ENCODE peak calls at places on chromosomes 6 and 20, in nine cellular contexts. W, C, V, D, O, K, T, X and P are unnamed samples.

GRCh38 chr6:20946037-20946436 is 411.8 kb downstream of the CDKAL1 start:
- DNase-seq in K (no peak), D (no peak), T (no peak), O (no peak), W (no peak), V (no peak), X (no peak), C (peak; percentile 46), P (no peak)

GRCh38 chr6:10350720-10351119 is 64.2 kb downstream of the TFAP2A start:
- DNase-seq in T (no peak), X (no peak), C (no peak), O (no peak), D (no peak), K (no peak), V (no peak), W (no peak), P (no peak)

GRCh38 chr6:74519172-74519571 is 686.7 kb downstream of the COL12A1 start:
- DNase-seq in K (no peak), X (no peak), T (peak; percentile 11), D (no peak), O (no peak), V (no peak), C (no peak), W (no peak), P (no peak)

GRCh38 chr6:80446454-80447045 is 340.1 kb downstream of the BCKDHB start:
- DNase-seq in V (no peak), C (no peak), X (no peak), T (no peak), O (no peak), D (no peak), W (no peak), K (no peak), P (no peak)

GRCh38 chr6:143180860-143181259 is 120.2 kb downstream of the AIG1 start:
- DNase-seq in K (no peak), D (no peak), T (no peak), C (no peak), O (no peak), V (no peak), W (no peak), X (no peak), P (no peak)

GRCh38 chr6:149129401-149130077 is 188.0 kb upstream of the TAB2 start:
- DNase-seq in X (no peak), D (no peak), T (peak; percentile 7), V (no peak), W (no peak), O (no peak), K (no peak), C (no peak), P (no peak)

GRCh38 chr6:82144852-82145332 is 102.7 kb downstream of the IBTK start:
- DNase-seq in O (peak; percentile 56), V (peak; percentile 72), D (no peak), X (peak; percentile 77), W (no peak), C (peak; percentile 17), T (peak; percentile 33), K (no peak), P (no peak)

GRCh38 chr20:58086763-58087566 is 141.5 kb downstream of the ANKRD60 start:
- DNase-seq in T (no peak), K (no peak), D (no peak), C (peak; percentile 80), X (peak; percentile 62), W (peak; percentile 44), O (no peak), V (peak; percentile 53), P (no peak)

GRCh38 chr6:21900730-21901129 is 307.2 kb downstream of the SOX4 start:
- DNase-seq in V (no peak), W (no peak), X (peak; percentile 60), D (no peak), C (no peak), K (no peak), O (no peak), T (no peak), P (no peak)

GRCh38 chr6:143864234-143864633 is at the start of gene ZC2HC1B:
- DNase-seq in C (no peak), T (no peak), W (no peak), K (no peak), X (no peak), D (no peak), O (no peak), V (no peak), P (no peak)

GRCh38 chr6:35519313-35520015 is 6.8 kb upstream of the TULP1 start:
- DNase-seq in O (no peak), W (no peak), V (no peak), X (no peak), K (no peak), D (no peak), T (no peak), C (no peak), P (no peak)

GRCh38 chr6:90139272-90139817 is 157.3 kb downstream of the BACH2 start:
- DNase-seq in T (no peak), C (no peak), O (no peak), V (no peak), W (no peak), X (no peak), D (no peak), K (no peak), P (no peak)

GRCh38 chr6:4929319-4929718 is 74.5 kb downstream of the RPP40 start:
- DNase-seq in W (no peak), V (no peak), X (no peak), O (no peak), D (no peak), K (no peak), C (no peak), T (no peak), P (no peak)

GRCh38 chr6:136666041-136666440 is 115.8 kb upstream of the MAP7 start:
- DNase-seq in D (no peak), W (no peak), X (no peak), C (no peak), V (no peak), O (no peak), T (no peak), K (no peak), P (no peak)

GRCh38 chr20:61874421-61875068 is 191.1 kb downstream of the TAF4 start:
- DNase-seq in D (peak; percentile 59), K (no peak), X (no peak), C (peak; percentile 78), O (peak; percentile 36), V (no peak), W (no peak), T (no peak), P (no peak)

GRCh38 chr6:152355166-152355565 is 282.0 kb downstream of the SYNE1 start:
- DNase-seq in C (no peak), X (no peak), V (no peak), K (no peak), O (no peak), W (no peak), T (no peak), D (no peak), P (no peak)

GRCh38 chr6:81797594-81797993 is 45.1 kb upstream of the TENT5A start:
- DNase-seq in X (no peak), O (no peak), V (no peak), K (no peak), D (no peak), C (no peak), W (no peak), T (no peak), P (no peak)

GRCh38 chr6:41546475-41546865 is 289 bp downstream of the FOXP4 start:
- DNase-seq in X (no peak), D (no peak), W (no peak), K (no peak), T (no peak), C (peak; percentile 62), V (no peak), O (no peak), P (no peak)

GRCh38 chr20:53708129-53708968 is 114.7 kb upstream of the ZNF217 start:
- DNase-seq in W (no peak), O (no peak), V (no peak), X (no peak), C (no peak), T (peak; percentile 41), K (no peak), D (no peak), P (no peak)

GRCh38 chr20:19440660-19441527 is 228.5 kb downstream of the SLC24A3 start:
- DNase-seq in O (no peak), V (peak; percentile 50), D (no peak), X (no peak), T (no peak), C (no peak), K (no peak), W (no peak), P (no peak)

GRCh38 chr20:41649489-41649888 is 31.3 kb upstream of the CHD6 start:
- DNase-seq in C (no peak), K (no peak), O (no peak), V (no peak), W (no peak), T (no peak), D (no peak), X (no peak), P (no peak)
- H3K27ac ChIP-seq in C (no peak overlapping the region), K (no peak overlapping the region), O (no peak overlapping the region), V (peak overlapping the region; percentile 38), W (no peak overlapping the region), T (no peak overlapping the region), D (peak overlapping the region; percentile 22), X (no peak overlapping the region), P (no peak overlapping the region)

DNA sequence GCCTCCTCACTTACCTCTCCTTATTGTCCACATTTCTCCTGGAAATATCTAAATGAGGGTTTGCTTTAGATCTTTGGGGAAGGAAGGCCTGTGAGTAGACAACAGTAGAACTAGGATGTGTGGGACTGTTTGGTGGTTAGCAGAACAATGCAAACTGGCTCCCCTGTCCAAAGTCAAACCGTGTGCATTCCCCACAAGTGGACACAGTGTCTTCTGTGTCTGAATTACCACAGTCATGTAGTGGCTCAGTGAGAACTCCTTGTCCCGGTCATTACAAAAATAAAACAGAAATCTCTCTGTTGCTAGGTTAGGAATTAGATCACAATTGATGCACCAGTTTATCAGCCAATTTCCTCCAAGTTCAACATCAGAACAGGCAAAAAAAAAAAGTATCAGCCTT is 455 bp upstream of the ADGRF4 start:
- DNase-seq in T (no peak), D (no peak), V (no peak), O (no peak), W (no peak), X (no peak), K (no peak), C (no peak), P (no peak)
- H3K27ac ChIP-seq in T (no peak overlapping the region), D (no peak overlapping the region), V (peak overlapping the region; percentile 73), O (no peak overlapping the region), W (no peak overlapping the region), X (no peak overlapping the region), K (no peak overlapping the region), C (no peak overlapping the region), P (no peak overlapping the region)

DNA sequence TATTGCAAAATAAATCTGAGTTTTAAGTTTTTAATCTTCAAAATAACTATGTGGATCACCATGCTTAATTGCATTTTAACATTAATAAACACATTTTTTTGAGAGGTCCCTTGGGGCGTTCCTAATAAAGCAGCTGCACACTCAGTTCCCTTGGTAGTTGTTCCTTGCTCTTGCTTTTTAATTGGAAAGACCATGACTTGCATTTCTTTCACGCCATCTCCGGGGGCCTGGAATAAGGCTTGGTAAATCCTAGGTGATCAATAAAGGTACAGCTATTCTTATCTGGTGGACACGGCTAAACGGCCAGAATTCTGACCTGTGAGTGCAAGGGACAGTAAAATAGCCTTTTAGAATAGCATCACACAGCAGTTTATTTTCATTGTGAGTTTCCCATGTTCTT is 14.9 kb downstream of the NOX3 start:
- DNase-seq in X (no peak), W (no peak), K (no peak), V (no peak), C (no peak), D (no peak), T (no peak), O (no peak), P (no peak)
- H3K27ac ChIP-seq in X (no peak overlapping the region), W (no peak overlapping the region), K (no peak overlapping the region), V (no peak overlapping the region), C (no peak overlapping the region), D (no peak overlapping the region), T (no peak overlapping the region), O (no peak overlapping the region), P (no peak overlapping the region)

GRCh38 chr20:47610945-47611250 is 109.2 kb downstream of the NCOA3 start:
- DNase-seq in C (no peak), K (no peak), O (no peak), D (no peak), V (no peak), W (no peak), T (no peak), X (no peak), P (no peak)
- H3K27ac ChIP-seq in C (no peak overlapping the region), K (no peak overlapping the region), O (peak overlapping the region; percentile 24), D (no peak overlapping the region), V (peak overlapping the region; percentile 30), W (no peak overlapping the region), T (no peak overlapping the region), X (peak overlapping the region; percentile 29), P (no peak overlapping the region)